ENCODE peak calls at places on chromosomes 11 and 22, in four cellular contexts. J is AG20443, Q is ureter, M is LoVo. O is an unnamed sample.

GRCh38 chr22:21579474-21579851 is 11.9 kb downstream of the UBE2L3 start:
- DNase-seq in Q (no peak), M (no peak), J (no peak), O (no peak)

GRCh38 chr22:20577549-20577975 is 70.2 kb downstream of the MED15 start:
- DNase-seq in Q (no peak), M (no peak), J (peak), O (peak)

GRCh38 chr22:40156001-40156516 is 21.7 kb upstream of the TNRC6B start:
- DNase-seq in J (peak), Q (peak), M (peak), O (no peak)

GRCh38 chr11:117195208-117195607 is 4.0 kb upstream of the TAGLN start:
- DNase-seq in M (no peak), Q (no peak), J (no peak), O (no peak)

GRCh38 chr11:120182790-120183491 is 27.9 kb upstream of the OAF start:
- DNase-seq in J (no peak), Q (peak), M (peak), O (no peak)

GRCh38 chr22:24878969-24879368 is 67.5 kb downstream of the LHFPL7 start:
- DNase-seq in Q (no peak), J (no peak), M (no peak), O (no peak)

GRCh38 chr11:47494996-47495855 is 46.3 kb upstream of the RAPSN start:
- DNase-seq in Q (no peak), J (no peak), M (no peak), O (peak)

GRCh38 chr22:46984751-46985506 is 222.5 kb downstream of the TBC1D22A start:
- DNase-seq in M (peak), Q (no peak), J (peak), O (peak)

GRCh38 chr11:75420224-75421034 is 12.6 kb downstream of the KLHL35 start:
- DNase-seq in J (no peak), M (no peak), Q (no peak), O (no peak)

GRCh38 chr22:23179381-23180294 is 671 bp upstream of the BCR start:
- DNase-seq in J (no peak), M (no peak), Q (no peak), O (no peak)

GRCh38 chr11:47886096-47886495 is 37.9 kb upstream of the NUP160 start:
- DNase-seq in J (peak), M (no peak), Q (no peak), O (peak)

GRCh38 chr11:67393990-67394389 is 2.2 kb downstream of the RAD9A start:
- DNase-seq in J (no peak), M (no peak), Q (no peak), O (no peak)

GRCh38 chr11:10410844-10411200 is 44.2 kb upstream of the AMPD3 start:
- DNase-seq in J (no peak), Q (no peak), M (no peak), O (no peak)

GRCh38 chr11:66115638-66116410 is 45.8 kb downstream of the PACS1 start:
- DNase-seq in Q (no peak), J (no peak), M (no peak), O (no peak)